ENCODE peak calls at places on chromosomes 16 and 17, in six cellular contexts. C is GM23338; I is thoracic aorta; F is CD8-positive, alpha-beta memory T cell; U is fibroblast of lung; E is mucosa of descending colon. T is an unnamed sample. For H3K36me3, the result is how much of the 10 kb centered on the place peaks cover.

GRCh38 chr17:21297026-21297520 is 12.6 kb downstream of the MAP2K3 start:
- DNase-seq in C (no peak), I (no peak), F (no peak), E (no peak), U (no peak), T (no peak)

GRCh38 chr17:9266769-9267168 is 245.5 kb downstream of the NTN1 start:
- DNase-seq in I (no peak), C (no peak), U (no peak), F (no peak), E (no peak), T (no peak)

GRCh38 chr16:27246439-27246838 is 22.1 kb downstream of the NSMCE1 start:
- DNase-seq in U (no peak), F (no peak), I (no peak), E (no peak), C (no peak), T (no peak)

GRCh38 chr16:50557046-50557445 is 8.8 kb downstream of the NKD1 start:
- DNase-seq in E (no peak), I (no peak), U (no peak), C (no peak), F (no peak), T (no peak)

GRCh38 chr16:8890549-8890921 is 8.4 kb downstream of the LITAFD start:
- DNase-seq in E (no peak), C (no peak), U (no peak), I (no peak), F (no peak), T (no peak)

GRCh38 chr16:4800290-4801041 is 2.0 kb downstream of the ROGDI start:
- DNase-seq in E (peak), I (no peak), U (no peak), C (no peak), F (no peak), T (peak)

GRCh38 chr17:20852541-20853370 is 190.1 kb downstream of the USP22 start:
- DNase-seq in F (no peak), I (no peak), C (peak), E (no peak), U (peak), T (no peak)

GRCh38 chr16:50509521-50510341 is 38.5 kb upstream of the NKD1 start:
- DNase-seq in U (peak), F (no peak), I (no peak), C (peak), E (peak), T (peak)

GRCh38 chr16:86669937-86670772 is 91.8 kb downstream of the FOXL1 start:
- DNase-seq in C (no peak), I (no peak), F (no peak), E (no peak), U (peak), T (peak)

GRCh38 chr16:85178006-85178591 is 65.8 kb upstream of the CIBAR2 start:
- DNase-seq in F (no peak), C (no peak), E (no peak), I (no peak), U (no peak), T (no peak)

GRCh38 chr16:86405319-86405718 is 105.0 kb upstream of the FOXF1 start:
- DNase-seq in E (no peak), I (no peak), U (peak), F (no peak), C (no peak), T (no peak)

GRCh38 chr17:69105907-69106730 is 35.6 kb downstream of the ABCA6 start:
- DNase-seq in I (no peak), C (no peak), U (no peak), E (no peak), F (no peak), T (no peak)

GRCh38 chr16:30416624-30417298 is 9.4 kb downstream of the ZNF771 start:
- DNase-seq in I (no peak), F (no peak), C (peak), U (no peak), E (no peak), T (peak)

GRCh38 chr17:62869885-62870580 is 61.9 kb upstream of the MARCHF10 start:
- DNase-seq in F (no peak), U (peak), E (no peak), I (no peak), C (peak), T (peak)

GRCh38 chr17:62625870-62626200 is 1.6 kb upstream of the MRC2 start:
- DNase-seq in C (no peak), U (no peak), E (no peak), F (no peak), I (no peak), T (peak)

GRCh38 chr17:64005734-64006167 is 7.6 kb downstream of the PRR29 start:
- DNase-seq in F (no peak), U (no peak), C (no peak), E (no peak), I (no peak), T (peak)

GRCh38 chr16:75252946-75253911 is 1.8 kb upstream of the BCAR1 start:
- DNase-seq in U (peak), I (no peak), E (peak), C (peak), F (no peak), T (peak)

GRCh38 chr17:39170051-39170450 is 4.1 kb upstream of the ARL5C start:
- DNase-seq in U (no peak), F (no peak), E (no peak), C (no peak), I (no peak), T (no peak)

DNA sequence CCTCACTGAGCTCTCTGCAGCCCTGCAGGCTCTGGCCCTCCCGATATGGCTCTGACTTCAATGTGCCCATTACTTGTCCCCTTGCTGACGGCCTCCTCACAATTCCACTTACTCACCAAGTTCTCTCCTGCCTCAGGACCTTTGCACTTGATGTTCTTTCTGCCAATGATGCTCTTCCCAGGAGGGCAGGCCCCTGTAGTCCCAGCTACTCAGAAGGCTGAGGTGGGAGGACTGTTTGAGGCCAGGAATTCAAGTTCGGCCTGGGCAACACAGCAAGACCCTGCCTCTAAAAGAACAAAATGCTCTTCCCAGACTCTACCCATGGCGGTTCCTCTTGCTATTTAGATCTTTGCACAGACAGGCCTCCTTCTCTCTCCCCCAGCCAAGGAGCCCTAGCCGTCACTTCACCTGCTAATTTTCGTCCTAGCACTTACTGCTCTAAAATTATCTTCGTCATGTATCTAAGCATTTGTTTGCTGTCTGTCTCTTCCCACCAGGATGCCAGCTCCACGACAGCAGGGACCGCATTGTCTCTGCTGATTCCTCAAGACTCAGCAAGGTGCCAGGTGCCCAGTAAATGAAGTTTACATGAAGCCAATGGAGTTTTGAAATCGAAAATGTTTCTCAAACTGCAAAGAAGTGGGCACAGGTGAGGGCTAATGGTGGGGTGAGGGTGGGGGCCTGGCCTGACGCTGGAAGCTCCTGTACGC is 626 bp upstream of the RAI1 start:
- DNase-seq in F (no peak), I (no peak), C (no peak), E (no peak), U (no peak), T (no peak)
- H3K4me3 ChIP-seq in F (no peak), I (peak), C (no peak), E (no peak), U (peak), T (no peak)

GRCh38 chr16:67544329-67544841 is 15.8 kb downstream of the RIPOR1 start:
- DNase-seq in U (no peak), I (no peak), C (no peak), E (no peak), F (no peak), T (peak)
- H3K36me3 ChIP-seq in U (under half), I (half or more), C (under half), E (under half), F (under half), T (under half)

GRCh38 chr17:44093231-44093900 is 22.8 kb downstream of the G6PC3 start:
- DNase-seq in E (no peak), U (no peak), I (no peak), C (no peak), F (no peak), T (no peak)

GRCh38 chr17:44094701-44095387 is 24.3 kb downstream of the G6PC3 start:
- DNase-seq in E (no peak), U (no peak), C (peak), F (no peak), I (no peak), T (no peak)

GRCh38 chr17:44095388-44095646 is 24.8 kb downstream of the G6PC3 start:
- DNase-seq in U (no peak), I (no peak), E (no peak), F (no peak), C (no peak), T (no peak)

GRCh38 chr17:44097110-44097810 is 26.2 kb downstream of the HDAC5 start:
- DNase-seq in C (no peak), I (no peak), F (no peak), E (no peak), U (peak), T (no peak)

GRCh38 chr17:44095647-44096496 is 25.3 kb downstream of the G6PC3 start:
- DNase-seq in E (peak), F (no peak), U (peak), I (no peak), C (peak), T (peak)
- H3K4me3 ChIP-seq in E (no peak), F (no peak), U (peak), I (peak), C (peak), T (peak)

GRCh38 chr16:81006472-81007311 is at the start of the genes CENPN and CMC2:
- DNase-seq in F (peak), I (peak), C (peak), U (peak), E (peak), T (peak)

GRCh38 chr16:81005644-81006471 is 827 bp downstream of the CMC2 start:
- DNase-seq in C (peak), I (no peak), U (peak), F (no peak), E (peak), T (no peak)

GRCh38 chr16:81003610-81004460 is 2.9 kb downstream of the CMC2 start:
- DNase-seq in F (no peak), I (no peak), E (no peak), U (peak), C (no peak), T (no peak)

GRCh38 chr16:81004646-81005353 is 1.9 kb downstream of the CMC2 start:
- DNase-seq in I (no peak), F (peak), U (peak), C (peak), E (no peak), T (no peak)

GRCh38 chr16:81008151-81008789 is 1.3 kb downstream of the CENPN start:
- DNase-seq in C (no peak), U (peak), F (no peak), I (no peak), E (peak), T (no peak)
- H3K36me3 ChIP-seq in C (under half), U (under half), F (under half), I (under half), E (under half), T (under half)

DNA sequence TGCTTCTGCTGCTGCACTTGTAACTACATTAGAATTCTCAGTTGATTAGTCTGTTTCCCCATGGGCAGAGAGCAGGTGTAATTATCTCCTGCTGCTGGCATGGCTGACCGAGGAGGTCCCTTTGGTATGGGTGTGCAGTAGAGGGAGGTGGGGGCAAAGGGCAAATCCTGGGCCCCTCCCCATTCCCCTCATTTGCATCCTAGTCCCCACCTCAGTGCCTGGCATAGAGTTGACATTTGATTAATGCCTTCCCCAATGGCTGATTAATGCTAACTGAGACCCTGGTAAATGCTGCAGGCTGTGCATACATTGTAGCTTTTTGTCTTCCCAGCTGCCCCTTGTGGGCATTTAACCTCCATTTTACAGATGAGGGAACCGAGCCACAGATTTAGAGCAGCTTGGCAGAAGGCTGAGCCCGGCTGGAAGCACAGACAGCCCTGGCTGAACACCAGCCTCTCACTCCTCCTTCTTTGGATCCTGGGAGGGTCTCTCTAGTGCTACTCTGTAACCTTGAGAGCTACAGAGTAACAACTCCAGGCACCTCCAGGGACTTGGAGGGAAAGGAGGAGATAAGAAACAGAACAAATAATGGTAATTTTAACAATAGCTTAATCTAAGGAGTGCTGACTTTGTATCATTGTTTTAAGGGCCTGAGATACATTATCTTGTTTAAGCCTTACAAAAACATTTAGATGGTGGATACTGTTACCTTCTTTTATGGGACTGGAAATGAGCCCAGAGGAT is 5.1 kb downstream of the PLCG2 start:
- DNase-seq in I (no peak), F (no peak), E (no peak), U (no peak), C (no peak), T (no peak)
- H3K4me3 ChIP-seq in I (no peak), F (no peak), E (no peak), U (no peak), C (no peak), T (no peak)

GRCh38 chr16:89285381-89285780 is 67.9 kb downstream of the ZNF778 start:
- DNase-seq in F (no peak), E (no peak), U (no peak), I (no peak), C (no peak), T (no peak)
- H3K36me3 ChIP-seq in F (half or more), E (under half), U (under half), I (half or more), C (under half), T (under half)

DNA sequence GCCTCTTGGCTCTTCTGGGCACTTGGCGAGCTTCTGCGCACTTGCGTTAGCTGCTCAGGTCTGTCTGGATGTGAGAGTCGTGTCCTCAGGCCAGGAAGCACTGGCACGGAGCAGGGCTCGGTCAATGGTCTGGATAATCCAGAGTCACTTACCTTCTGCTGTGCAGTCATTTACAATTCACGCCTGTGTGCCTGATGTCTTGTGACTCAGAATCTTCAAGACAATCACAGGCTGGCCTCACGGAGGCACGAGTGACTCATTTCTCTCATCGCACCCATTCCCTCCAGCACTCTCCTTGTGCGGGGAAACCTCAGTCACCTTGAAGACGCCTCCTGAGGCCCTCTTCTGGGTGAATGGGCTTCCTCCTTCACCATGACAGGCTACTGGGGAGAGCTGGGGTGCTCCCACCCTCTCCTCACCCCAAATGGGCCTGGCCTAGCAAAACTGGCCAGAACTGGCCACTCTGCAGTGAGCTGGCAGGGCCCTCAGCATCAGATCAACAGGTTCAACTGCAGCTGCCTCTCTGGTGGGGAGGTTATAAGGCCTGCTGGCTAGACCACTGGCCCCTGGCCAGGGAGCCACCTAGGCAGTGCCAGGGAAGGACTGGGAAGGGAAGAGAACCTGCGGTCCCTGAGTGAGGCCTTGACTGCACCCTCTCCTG is 1.9 kb upstream of the CAPN15 start:
- DNase-seq in U (peak), F (peak), E (no peak), C (no peak), I (no peak), T (no peak)
- H3K4me3 ChIP-seq in U (peak), F (no peak), E (no peak), C (peak), I (peak), T (no peak)

GRCh38 chr16:81166417-81167300 is 70.5 kb upstream of the GCSH start:
- DNase-seq in F (no peak), I (no peak), E (no peak), U (no peak), C (no peak), T (no peak)
- H3K36me3 ChIP-seq in F (under half), I (under half), E (under half), U (under half), C (under half), T (under half)

GRCh38 chr17:37206299-37206698 is 169.5 kb upstream of the C17orf78 start:
- DNase-seq in I (no peak), U (no peak), E (no peak), C (no peak), F (no peak), T (no peak)
- H3K4me3 ChIP-seq in I (no peak), U (no peak), E (no peak), C (no peak), F (no peak), T (no peak)

GRCh38 chr17:46763416-46763815 is 55.1 kb downstream of the WNT3 start:
- DNase-seq in C (no peak), U (no peak), E (no peak), I (no peak), F (no peak), T (no peak)
- H3K36me3 ChIP-seq in C (under half), U (under half), E (under half), I (under half), F (under half), T (under half)

T was measured in H7.